ENCODE peak calls at places on chromosomes 11 and 22, in eight cellular contexts. J, M, K, B, A, P, D and G are unnamed samples.

GRCh38 chr11:134278356-134278755 is 2.2 kb downstream of the GLB1L3 start:
- DNase-seq in M (no peak), B (no peak), J (no peak), D (no peak), A (no peak), P (no peak), K (no peak), G (no peak)

GRCh38 chr22:32987081-32987631 is 71.0 kb downstream of the SYN3 start:
- DNase-seq in J (no peak), K (no peak), A (no peak), D (peak; percentile 8), M (no peak), P (no peak), B (no peak), G (no peak)

GRCh38 chr11:85867751-85868150 is 12.6 kb downstream of the CCDC83 start:
- DNase-seq in A (no peak), M (no peak), D (peak; percentile 52), B (no peak), J (no peak), K (no peak), P (no peak), G (no peak)

GRCh38 chr11:12643029-12643428 is 31.2 kb upstream of the TEAD1 start:
- DNase-seq in M (no peak), A (no peak), P (no peak), D (no peak), J (no peak), B (no peak), K (no peak), G (no peak)

GRCh38 chr11:94786264-94787126 is 18.3 kb downstream of the AMOTL1 start:
- DNase-seq in D (no peak), P (peak; percentile 71), J (no peak), B (no peak), A (peak; percentile 57), M (peak; percentile 50), K (no peak), G (peak; percentile 60)

GRCh38 chr11:79156031-79156430 is 284.8 kb downstream of the TENM4 start:
- DNase-seq in P (no peak), J (no peak), K (no peak), D (no peak), M (no peak), A (no peak), B (no peak), G (no peak)

GRCh38 chr11:64136767-64137166 is 29.1 kb downstream of the MACROD1 start:
- DNase-seq in B (no peak), A (no peak), J (no peak), D (no peak), P (no peak), M (no peak), K (no peak), G (no peak)

GRCh38 chr11:130209944-130210854 is 50.6 kb downstream of the ST14 start:
- DNase-seq in B (no peak), P (no peak), D (no peak), A (no peak), J (no peak), K (no peak), M (no peak), G (no peak)

GRCh38 chr11:45879803-45880685 is 5.4 kb upstream of the MAPK8IP1 start:
- DNase-seq in K (no peak), B (peak; percentile 64), M (no peak), A (no peak), J (no peak), D (peak; percentile 90), P (no peak), G (peak; percentile 42)

GRCh38 chr22:24326266-24326665 is 55.6 kb downstream of the SPECC1L start:
- DNase-seq in J (no peak), B (no peak), M (no peak), K (no peak), P (no peak), A (no peak), D (no peak), G (no peak)

GRCh38 chr11:95229199-95230053 is 1.6 kb downstream of the SESN3 start:
- DNase-seq in K (no peak), B (no peak), A (peak; percentile 27), J (no peak), P (peak; percentile 55), M (no peak), D (peak; percentile 5), G (no peak)

GRCh38 chr11:65776710-65777141 is 4.0 kb downstream of the AP5B1 start:
- DNase-seq in J (no peak), M (no peak), A (no peak), K (no peak), P (no peak), D (no peak), B (no peak), G (no peak)

GRCh38 chr11:198236-198806 is 5.4 kb downstream of the SCGB1C1 start:
- DNase-seq in A (no peak), P (no peak), B (no peak), D (no peak), J (no peak), M (no peak), K (no peak), G (no peak)

GRCh38 chr11:103464420-103464819 is 355.2 kb downstream of the DYNC2H1 start:
- DNase-seq in K (no peak), B (no peak), J (no peak), P (no peak), M (no peak), D (no peak), A (no peak), G (no peak)

GRCh38 chr11:63405114-63405513 is 35.5 kb downstream of the SLC22A9 start:
- DNase-seq in D (no peak), J (no peak), B (no peak), P (no peak), A (no peak), K (no peak), M (no peak), G (no peak)

GRCh38 chr11:2779499-2779980 is 79.7 kb upstream of the KCNQ1OT1 start:
- DNase-seq in D (no peak), B (no peak), K (no peak), J (no peak), P (no peak), A (no peak), M (no peak), G (no peak)